ENCODE peak calls at places on chromosome 2, in eight cellular contexts. X is GM12892, E is A549, B is Peyer's patch, N is lower leg skin, Q is body of pancreas, H is heart left ventricle, A is HCT116. V is an unnamed sample.

GRCh38 chr2:33023732-33024301 is 77.1 kb downstream of the LTBP1 start:
- DNase-seq in B (no peak), N (no peak), E (no peak), A (no peak), H (no peak), X (no peak), Q (no peak), V (no peak)

GRCh38 chr2:105852066-105852465 is 107.4 kb downstream of the NCK2 start:
- DNase-seq in Q (no peak), N (no peak), B (no peak), X (no peak), H (no peak), A (no peak), E (no peak), V (no peak)

GRCh38 chr2:76721226-76721625 is 801.0 kb downstream of the LRRTM4 start:
- DNase-seq in E (no peak), H (no peak), A (no peak), N (no peak), B (no peak), X (no peak), Q (no peak), V (no peak)

GRCh38 chr2:215370116-215370965 is 58.5 kb downstream of the ATIC start:
- DNase-seq in Q (no peak), E (no peak), X (no peak), N (no peak), B (no peak), A (no peak), H (no peak), V (no peak)

GRCh38 chr2:46198164-46198883 is 98.9 kb upstream of the EPAS1 start:
- DNase-seq in Q (no peak), E (no peak), H (no peak), N (no peak), B (no peak), X (no peak), A (no peak), V (no peak)

GRCh38 chr2:226474131-226474530 is 325.5 kb downstream of the IRS1 start:
- DNase-seq in A (no peak), N (no peak), H (no peak), B (no peak), E (no peak), Q (no peak), X (no peak), V (no peak)

GRCh38 chr2:10433264-10433947 is 14.7 kb downstream of the ODC1 start:
- DNase-seq in N (no peak), B (no peak), E (no peak), Q (no peak), H (no peak), A (no peak), X (no peak), V (no peak)

GRCh38 chr2:73415906-73416305 is 30.3 kb downstream of the ALMS1 start:
- DNase-seq in N (no peak), A (no peak), B (no peak), H (no peak), Q (no peak), X (no peak), E (no peak), V (peak; percentile 3)

GRCh38 chr2:54677476-54678265 is 45.8 kb upstream of the EML6 start:
- DNase-seq in B (no peak), A (no peak), E (no peak), Q (no peak), N (no peak), X (no peak), H (no peak), V (no peak)

GRCh38 chr2:54675738-54676137 is 47.7 kb upstream of the EML6 start:
- DNase-seq in E (no peak), H (peak; percentile 82), B (no peak), N (no peak), A (no peak), X (no peak), Q (peak; percentile 83), V (no peak)

GRCh38 chr2:54675281-54675680 is 48.2 kb upstream of the EML6 start:
- DNase-seq in X (no peak), E (no peak), H (no peak), Q (no peak), N (no peak), B (no peak), A (no peak), V (no peak)

GRCh38 chr2:54678719-54679118 is 44.7 kb upstream of the EML6 start:
- DNase-seq in X (no peak), H (no peak), E (no peak), B (no peak), A (no peak), N (no peak), Q (no peak), V (no peak)

GRCh38 chr2:54676656-54677055 is 46.8 kb upstream of the EML6 start:
- DNase-seq in X (no peak), E (no peak), N (no peak), Q (no peak), A (no peak), H (no peak), B (no peak), V (no peak)
- TF ChIP-seq POLR2A in X (no peak), E (no peak), N (no peak), Q (no peak), A (no peak), H (no peak), B (no peak), V (no peak)

GRCh38 chr2:177391822-177392372 is 676 bp upstream of the AGPS start:
- DNase-seq in Q (no peak), B (no peak), A (no peak), X (no peak), E (no peak), N (no peak), H (no peak), V (no peak)

GRCh38 chr2:177394622-177395021 is 2.0 kb downstream of the AGPS start:
- DNase-seq in B (no peak), N (no peak), Q (no peak), X (no peak), H (no peak), A (no peak), E (no peak), V (no peak)

GRCh38 chr2:177393824-177394614 is 1.4 kb downstream of the AGPS start:
- DNase-seq in X (no peak), N (no peak), B (no peak), H (no peak), Q (no peak), E (no peak), A (no peak), V (no peak)

GRCh38 chr2:177393381-177393780 is 808 bp downstream of the AGPS start:
- DNase-seq in B (no peak), H (no peak), E (no peak), A (no peak), N (no peak), X (no peak), Q (no peak), V (no peak)

DNA sequence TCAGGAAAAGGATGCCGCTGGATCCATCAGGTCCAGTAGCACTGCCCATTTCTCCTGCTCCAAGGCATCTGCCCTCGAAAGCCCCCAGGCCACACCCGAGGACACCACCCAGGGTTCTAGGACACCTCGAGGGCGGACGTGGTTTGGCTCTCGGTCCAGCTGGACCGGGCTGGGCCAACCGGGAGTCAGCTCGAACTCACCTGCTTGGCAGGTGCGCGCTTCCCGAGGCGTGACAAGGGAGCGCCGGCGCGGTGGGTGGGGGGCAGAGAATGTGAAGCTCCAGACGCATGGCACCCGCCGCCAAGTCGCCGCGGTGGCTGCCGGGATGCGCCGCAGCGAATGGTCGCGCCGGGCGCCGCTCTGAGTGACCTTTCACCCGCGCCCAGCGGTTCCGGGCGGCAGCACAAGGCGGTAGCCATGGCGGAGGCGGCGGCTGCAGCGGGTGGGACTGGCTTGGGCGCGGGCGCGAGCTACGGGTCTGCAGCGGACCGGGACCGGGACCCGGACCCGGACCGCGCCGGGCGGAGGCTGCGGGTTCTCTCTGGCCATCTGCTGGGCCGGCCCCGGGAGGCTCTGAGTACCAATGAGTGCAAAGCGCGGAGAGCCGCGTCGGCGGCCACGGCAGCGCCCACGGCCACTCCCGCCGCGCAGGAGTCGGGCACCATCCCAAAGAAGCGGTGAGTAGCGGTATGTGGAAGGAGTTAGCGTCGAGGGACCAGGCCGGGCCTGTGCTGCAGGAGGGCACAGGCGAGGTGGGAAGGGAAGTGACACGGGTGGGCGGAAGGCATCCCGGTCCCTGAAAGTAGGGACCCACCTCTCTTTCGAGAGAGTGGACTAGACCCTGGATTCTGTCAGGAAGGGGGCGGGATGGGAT is at the start of gene AGPS:
- DNase-seq in N (peak; percentile 94), H (peak; percentile 91), X (peak; percentile 71), B (peak; percentile 75), E (peak; percentile 59), Q (peak; percentile 81), A (peak; percentile 51), V (peak; percentile 58)
- TF ChIP-seq POLR2A in N (no peak), H (peak; percentile 63), X (peak; percentile 87), B (peak; percentile 28), E (peak; percentile 70), Q (peak; percentile 62), A (peak; percentile 61), V (peak; percentile 77)

GRCh38 chr2:25824216-25824615 is 54.1 kb downstream of the ASXL2 start:
- DNase-seq in A (no peak), N (no peak), Q (no peak), B (no peak), X (no peak), H (no peak), E (no peak), V (no peak)

GRCh38 chr2:25824718-25825117 is 53.6 kb downstream of the ASXL2 start:
- DNase-seq in E (no peak), X (no peak), A (no peak), H (no peak), N (no peak), Q (no peak), B (no peak), V (no peak)

GRCh38 chr2:25825238-25825637 is 53.0 kb downstream of the ASXL2 start:
- DNase-seq in N (no peak), H (no peak), E (no peak), X (no peak), A (no peak), B (no peak), Q (no peak), V (no peak)

GRCh38 chr2:25821225-25822056 is 56.8 kb downstream of the ASXL2 start:
- DNase-seq in E (no peak), N (no peak), X (no peak), Q (no peak), H (no peak), B (no peak), A (no peak), V (no peak)

GRCh38 chr2:25822190-25823117 is 55.8 kb downstream of the ASXL2 start:
- DNase-seq in Q (peak; percentile 49), X (peak; percentile 24), N (no peak), E (no peak), A (no peak), H (peak; percentile 62), B (peak; percentile 54), V (no peak)
- TF ChIP-seq POLR2A in Q (no peak), X (no peak), N (no peak), E (peak; percentile 8), A (no peak), H (no peak), B (no peak), V (no peak)

GRCh38 chr2:43226558-43226954 is at the start of gene ZFP36L2:
- DNase-seq in B (peak; percentile 95), A (peak; percentile 86), X (peak; percentile 95), E (peak; percentile 97), N (peak; percentile 99), H (peak; percentile 99), Q (peak; percentile 97), V (peak; percentile 98)
- TF ChIP-seq POLR2A in B (peak; percentile 99), A (peak; percentile 66), X (peak; percentile 96), E (peak; percentile 84), N (no peak), H (peak; percentile 100), Q (peak; percentile 97), V (peak; percentile 79)